ENCODE peak calls at places on chromosomes 3 and 15, in ten cellular contexts. E, O, Y, H, G, Q, V, K, M and F are unnamed samples. For H3K9me3, the result is how much of the 10 kb centered on the place peaks cover.

GRCh38 chr3:135148431-135148830 is 353.4 kb downstream of the EPHB1 start:
- DNase-seq in Y (no peak), M (no peak), H (no peak), V (no peak), O (peak), G (no peak), Q (no peak), K (no peak), E (no peak), F (peak)

GRCh38 chr3:16460886-16461285 is 52.6 kb downstream of the RFTN1 start:
- DNase-seq in Y (no peak), O (no peak), M (no peak), K (no peak), G (no peak), Q (no peak), H (no peak), V (no peak), E (no peak), F (no peak)

GRCh38 chr3:156059950-156060501 is 60.4 kb upstream of the KCNAB1 start:
- DNase-seq in V (no peak), M (no peak), Q (no peak), Y (no peak), G (no peak), K (no peak), H (no peak), E (peak), O (no peak), F (no peak)

GRCh38 chr3:15505412-15506165 is 15.9 kb downstream of the COLQ start:
- DNase-seq in Q (no peak), H (no peak), K (no peak), O (no peak), Y (no peak), M (no peak), V (no peak), G (no peak), E (no peak), F (no peak)

GRCh38 chr3:126607214-126607908 is 47.6 kb downstream of the TXNRD3 start:
- DNase-seq in Y (no peak), Q (peak), H (no peak), G (no peak), K (peak), E (no peak), O (peak), M (no peak), V (no peak), F (no peak)

GRCh38 chr15:45326776-45327175 is 51.6 kb downstream of the GATM start:
- DNase-seq in Y (no peak), H (no peak), K (no peak), Q (no peak), V (no peak), M (no peak), O (no peak), G (no peak), E (no peak), F (no peak)

GRCh38 chr3:110810356-110810755 is 261.3 kb upstream of the NECTIN3 start:
- DNase-seq in H (no peak), M (no peak), G (no peak), Y (no peak), K (peak), O (no peak), E (no peak), V (no peak), Q (no peak), F (no peak)

GRCh38 chr3:10002951-10003350 is 16.3 kb upstream of the EMC3 start:
- DNase-seq in M (no peak), Q (no peak), E (no peak), G (no peak), H (no peak), O (no peak), V (no peak), K (no peak), Y (no peak), F (no peak)

GRCh38 chr15:48592221-48592731 is 53.2 kb downstream of the FBN1 start:
- DNase-seq in M (no peak), G (no peak), Y (no peak), E (no peak), K (peak), V (no peak), O (no peak), Q (no peak), H (no peak), F (no peak)

GRCh38 chr3:126659915-126660886 is 5.3 kb upstream of the TXNRD3 start:
- DNase-seq in K (no peak), E (no peak), H (no peak), Y (no peak), Q (no peak), M (no peak), G (no peak), V (no peak), O (peak), F (no peak)

GRCh38 chr3:85780806-85781205 is 822.0 kb downstream of the CADM2 start:
- DNase-seq in Y (no peak), H (no peak), Q (no peak), O (no peak), G (no peak), K (no peak), M (no peak), V (no peak), E (no peak), F (no peak)

GRCh38 chr3:165603196-165603595 is 234.0 kb downstream of the BCHE start:
- DNase-seq in H (no peak), V (no peak), O (no peak), E (no peak), Y (no peak), Q (no peak), G (no peak), M (no peak), K (no peak), F (no peak)

GRCh38 chr3:78506581-78507195 is 1261.1 kb downstream of the ROBO1 start:
- DNase-seq in H (no peak), V (no peak), G (no peak), E (no peak), Q (no peak), O (no peak), Y (no peak), M (no peak), K (peak), F (no peak)

GRCh38 chr3:188179006-188179966 is 25.3 kb downstream of the LPP start:
- DNase-seq in Y (no peak), E (peak), H (peak), M (no peak), K (peak), G (peak), V (no peak), Q (no peak), O (no peak), F (peak)

GRCh38 chr3:126355777-126356372 is 1.3 kb downstream of the KLF15 start:
- DNase-seq in H (peak), E (peak), G (peak), Q (no peak), Y (peak), V (peak), K (peak), M (no peak), O (peak), F (peak)

GRCh38 chr3:122902326-122902725 is 107.5 kb downstream of the SLC49A4 start:
- DNase-seq in Q (no peak), M (no peak), Y (no peak), E (no peak), H (no peak), G (no peak), K (no peak), V (no peak), O (no peak), F (no peak)

GRCh38 chr3:140424726-140425125 is 253.1 kb upstream of the TRIM42 start:
- DNase-seq in K (peak), O (no peak), G (no peak), Y (no peak), H (no peak), Q (no peak), V (no peak), M (no peak), E (no peak), F (no peak)

GRCh38 chr15:39587910-39588530 is 7.1 kb downstream of the THBS1 start:
- DNase-seq in M (no peak), G (no peak), V (no peak), Y (no peak), Q (no peak), E (no peak), H (no peak), O (no peak), K (peak), F (no peak)

GRCh38 chr3:50652709-50653108 is 22.0 kb upstream of the DOCK3 start:
- DNase-seq in M (peak), G (no peak), Q (no peak), E (peak), V (no peak), Y (no peak), O (no peak), K (no peak), H (no peak), F (peak)

GRCh38 chr3:123258811-123259420 is 57.2 kb downstream of the SEC22A start:
- DNase-seq in O (no peak), Y (no peak), M (no peak), E (peak), K (peak), G (no peak), V (no peak), H (no peak), Q (no peak), F (no peak)

GRCh38 chr3:12944849-12945248 is 103.5 kb upstream of the RPL32 start:
- DNase-seq in O (no peak), M (no peak), H (no peak), G (no peak), E (no peak), Q (no peak), V (no peak), K (no peak), Y (no peak), F (no peak)

GRCh38 chr3:194095464-194095863 is 40.5 kb upstream of the HES1 start:
- DNase-seq in E (no peak), Q (no peak), H (peak), K (no peak), V (peak), Y (no peak), G (peak), O (peak), M (no peak), F (peak)

GRCh38 chr15:37219211-37219701 is 118.9 kb upstream of the MEIS2 start:
- DNase-seq in O (no peak), V (peak), E (no peak), M (no peak), Q (no peak), H (no peak), K (no peak), G (no peak), Y (no peak), F (no peak)

GRCh38 chr15:55279100-55279745 is 10.4 kb downstream of the RAB27A start:
- DNase-seq in G (no peak), H (no peak), V (no peak), K (no peak), O (no peak), E (no peak), M (no peak), Q (no peak), Y (no peak), F (no peak)

GRCh38 chr3:188900421-188900941 is 271.3 kb upstream of the TPRG1 start:
- DNase-seq in G (no peak), O (no peak), H (no peak), K (peak), Q (no peak), Y (no peak), V (no peak), M (no peak), E (no peak), F (no peak)

GRCh38 chr3:48397767-48398681 is 26.0 kb downstream of the FBXW12 start:
- DNase-seq in K (no peak), Y (peak), O (no peak), M (no peak), E (no peak), H (no peak), V (no peak), Q (no peak), G (no peak), F (no peak)

GRCh38 chr3:129560931-129561594 is 18.1 kb downstream of the H1-8 start:
- DNase-seq in K (peak), Q (no peak), E (peak), G (peak), H (peak), O (peak), Y (peak), V (no peak), M (no peak), F (peak)

GRCh38 chr15:50146661-50147060 is 27.6 kb upstream of the ATP8B4 start:
- DNase-seq in V (no peak), O (no peak), Q (no peak), M (no peak), G (no peak), H (no peak), E (no peak), K (no peak), Y (no peak), F (no peak)

GRCh38 chr3:170914690-170915089 is 6.3 kb upstream of the EIF5A2 start:
- DNase-seq in M (no peak), V (no peak), Q (no peak), O (no peak), E (no peak), Y (no peak), G (no peak), K (no peak), H (no peak), F (no peak)

GRCh38 chr15:59384507-59384906 is 11.8 kb upstream of the MYO1E start:
- DNase-seq in O (no peak), E (no peak), K (no peak), V (no peak), H (no peak), Y (no peak), M (no peak), G (no peak), Q (no peak), F (no peak)

GRCh38 chr3:101836907-101837598 is 12.3 kb upstream of the NFKBIZ start:
- DNase-seq in K (peak), E (no peak), G (no peak), H (no peak), O (no peak), M (no peak), Y (no peak), Q (no peak), V (no peak), F (no peak)

GRCh38 chr15:88701561-88702095 is 62.8 kb downstream of the ISG20 start:
- DNase-seq in M (peak), G (no peak), E (peak), H (no peak), K (no peak), V (no peak), O (no peak), Q (no peak), Y (no peak), F (no peak)

GRCh38 chr3:186806173-186807055 is at the start of gene RFC4:
- DNase-seq in G (peak), Q (peak), O (peak), Y (peak), V (peak), K (peak), H (peak), E (peak), M (peak), F (peak)

GRCh38 chr3:148280623-148281242 is 417.0 kb upstream of the AGTR1 start:
- DNase-seq in Q (no peak), O (no peak), V (no peak), K (no peak), H (no peak), Y (peak), G (no peak), M (no peak), E (no peak), F (no peak)

GRCh38 chr15:35141743-35142356 is 56.8 kb upstream of the NANOGP8 start:
- DNase-seq in H (no peak), O (no peak), Q (no peak), K (peak), Y (no peak), G (no peak), V (no peak), E (peak), M (no peak), F (no peak)

GRCh38 chr3:120879401-120879800 is 28.6 kb upstream of the STXBP5L start:
- DNase-seq in K (no peak), V (no peak), E (no peak), H (no peak), O (no peak), G (no peak), Y (no peak), Q (no peak), M (no peak), F (no peak)

GRCh38 chr3:105385179-105385578 is 18.5 kb downstream of the ALCAM start:
- DNase-seq in H (no peak), V (no peak), Y (no peak), E (no peak), M (no peak), Q (no peak), O (no peak), K (peak), G (no peak), F (no peak)

GRCh38 chr3:137990427-137990826 is 19.5 kb upstream of the CLDN18 start:
- DNase-seq in M (no peak), H (no peak), Q (no peak), E (no peak), Y (no peak), V (no peak), O (no peak), K (no peak), G (no peak), F (no peak)

GRCh38 chr15:88648357-88649214 is 9.8 kb downstream of the ISG20 start:
- DNase-seq in H (peak), E (no peak), M (no peak), K (peak), O (peak), G (no peak), V (peak), Y (no peak), Q (no peak), F (no peak)

GRCh38 chr15:31270767-31271166 is 55.9 kb upstream of the KLF13 start:
- DNase-seq in M (no peak), K (no peak), G (no peak), H (no peak), Y (no peak), O (peak), V (no peak), E (peak), Q (no peak), F (no peak)

DNA sequence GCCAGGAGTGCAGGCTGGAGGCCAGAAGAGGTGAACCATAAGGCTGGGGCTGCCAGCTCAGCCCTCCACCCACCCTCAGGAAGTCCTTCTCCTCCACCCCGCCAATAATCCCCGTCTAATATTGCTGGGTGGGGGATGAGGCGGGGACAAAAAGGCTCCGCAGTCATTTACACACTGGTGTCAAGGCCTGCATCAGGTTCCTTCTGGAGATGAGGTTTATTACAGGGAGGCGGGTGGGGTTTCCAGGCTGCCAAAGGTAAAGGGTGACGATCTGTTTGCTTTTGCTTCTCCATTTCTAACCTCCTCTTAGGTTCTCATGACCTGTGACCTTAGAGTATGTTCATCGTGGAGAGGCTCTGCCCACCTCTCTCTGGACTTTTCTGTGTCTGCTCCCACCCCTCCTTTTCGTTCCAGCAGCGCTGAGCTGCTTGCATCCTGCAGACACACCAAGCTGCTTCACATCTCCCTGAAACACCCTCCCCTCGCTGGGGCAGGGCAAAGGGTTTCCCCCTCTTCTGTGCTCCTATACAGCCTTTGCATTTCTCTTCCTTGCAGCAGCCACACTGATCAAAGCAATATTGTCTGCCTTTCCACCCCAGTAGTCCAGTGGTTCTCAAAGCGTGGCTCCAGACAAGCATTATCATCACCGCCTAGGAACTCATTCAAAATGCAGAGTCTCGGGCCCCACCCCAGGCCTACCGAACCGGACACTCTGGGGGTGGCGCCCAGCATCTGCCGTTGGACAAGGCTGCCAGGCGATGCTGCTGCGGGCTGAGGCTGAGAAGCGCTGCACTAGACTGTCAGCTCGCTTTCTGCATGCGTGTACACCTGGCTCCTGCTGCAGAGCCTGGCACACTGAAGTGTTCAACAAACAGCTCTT is 26.6 kb downstream of the CA12 start:
- DNase-seq in K (no peak), Y (no peak), V (no peak), O (no peak), G (no peak), H (no peak), M (no peak), E (no peak), Q (no peak), F (no peak)
- H3K4me3 ChIP-seq in K (no peak), Y (no peak), V (no peak), O (no peak), G (no peak), H (no peak), M (no peak), E (no peak), Q (no peak), F (no peak)

GRCh38 chr15:62770111-62770660 is 272.4 kb upstream of the TPM1 start:
- DNase-seq in E (no peak), Q (no peak), Y (no peak), M (no peak), H (no peak), K (no peak), V (no peak), O (no peak), G (no peak), F (no peak)
- H3K9me3 ChIP-seq in E (under half), Q (under half), Y (under half), M (under half), H (under half), K (under half), V (under half), O (under half), G (under half), F (under half)

GRCh38 chr15:96353378-96353930 is 23.0 kb downstream of the NR2F2 start:
- DNase-seq in G (no peak), E (no peak), H (no peak), K (no peak), V (no peak), Y (no peak), O (no peak), M (no peak), Q (no peak), F (no peak)
- H3K4me3 ChIP-seq in G (no peak), E (no peak), H (peak), K (peak), V (peak), Y (peak), O (peak), M (no peak), Q (no peak), F (peak)

DNA sequence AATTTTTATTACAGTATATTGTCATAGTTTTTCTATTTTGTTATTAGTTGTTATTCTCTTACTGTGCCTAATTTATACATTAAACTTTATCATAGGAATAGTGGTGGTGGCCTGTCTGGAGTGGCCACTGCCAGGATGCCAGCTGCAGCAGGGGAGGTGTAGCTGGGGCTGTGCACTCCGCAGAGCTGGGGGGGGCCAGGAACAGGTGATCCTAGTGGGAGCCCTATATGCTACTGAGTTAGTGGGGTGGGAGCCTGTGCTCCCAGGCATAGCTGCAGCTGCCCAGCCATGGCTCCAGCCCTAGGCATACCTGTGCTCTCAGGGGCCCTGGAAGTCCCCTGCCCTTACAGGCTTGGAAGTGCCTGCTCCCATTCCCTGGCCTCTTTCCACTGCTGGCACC is 638.1 kb upstream of the KCNMB2 start:
- DNase-seq in Q (no peak), V (no peak), M (no peak), E (no peak), G (no peak), Y (no peak), H (no peak), O (no peak), K (no peak), F (no peak)
- H3K9me3 ChIP-seq in Q (under half), V (under half), M (under half), E (under half), G (under half), Y (under half), H (under half), O (under half), K (under half), F (half or more)

GRCh38 chr3:43104786-43105185 is 1.1 kb downstream of the POMGNT2 start:
- DNase-seq in V (no peak), E (no peak), Q (no peak), Y (no peak), H (no peak), K (no peak), M (no peak), O (no peak), G (no peak), F (no peak)
- H3K4me3 ChIP-seq in V (peak), E (peak), Q (peak), Y (peak), H (peak), K (no peak), M (peak), O (peak), G (no peak), F (peak)